ENCODE peak calls at places on chromosomes 6 and 20, in six cellular contexts. G is HCT116, O is HepG2, L is GM12878, M is H1, Q is SK-N-SH. Z is an unnamed sample.

GRCh38 chr6:154751020-154751800 is 18.0 kb downstream of the SCAF8 start:
- DNase-seq in G (no peak), O (no peak), L (no peak), M (no peak), Q (no peak), Z (no peak)

GRCh38 chr6:81818778-81819491 is 66.5 kb upstream of the TENT5A start:
- DNase-seq in G (no peak), O (no peak), L (peak; percentile 25), M (no peak), Q (no peak), Z (no peak)

GRCh38 chr6:132218063-132218696 is 183.1 kb downstream of the MOXD1 start:
- DNase-seq in G (peak; percentile 3), O (peak; percentile 25), L (no peak), M (no peak), Q (peak; percentile 13), Z (no peak)

GRCh38 chr6:139881728-139882211 is 507.3 kb upstream of the CITED2 start:
- DNase-seq in G (peak; percentile 53), O (peak; percentile 34), L (no peak), M (peak; percentile 58), Q (peak; percentile 51), Z (no peak)

GRCh38 chr6:113381957-113382356 is 475.2 kb upstream of the MARCKS start:
- DNase-seq in G (no peak), O (no peak), L (peak; percentile 55), M (no peak), Q (peak; percentile 38), Z (peak; percentile 43)

GRCh38 chr20:41169791-41170351 is 32.5 kb downstream of the PLCG1 start:
- DNase-seq in G (no peak), O (no peak), L (no peak), M (no peak), Q (no peak), Z (no peak)

GRCh38 chr6:127737009-127737486 is 160.1 kb downstream of the C6orf58 start:
- DNase-seq in G (peak; percentile 74), O (peak; percentile 63), L (peak; percentile 12), M (no peak), Q (peak; percentile 37), Z (peak; percentile 23)

GRCh38 chr6:131456565-131456964 is 116.5 kb upstream of the ARG1 start:
- DNase-seq in G (no peak), O (no peak), L (no peak), M (no peak), Q (no peak), Z (no peak)

GRCh38 chr6:10390495-10391298 is 24.2 kb downstream of the TFAP2A start:
- DNase-seq in G (no peak), O (no peak), L (no peak), M (peak; percentile 62), Q (no peak), Z (no peak)

GRCh38 chr6:169424821-169425240 is 171.2 kb upstream of the THBS2 start:
- DNase-seq in G (no peak), O (no peak), L (no peak), M (no peak), Q (peak; percentile 69), Z (no peak)

GRCh38 chr6:92770540-92770939 is 648.8 kb downstream of the EPHA7 start:
- DNase-seq in G (no peak), O (no peak), L (no peak), M (no peak), Q (no peak), Z (no peak)

GRCh38 chr20:47673671-47673955 is 111.7 kb downstream of the SULF2 start:
- DNase-seq in G (no peak), O (no peak), L (no peak), M (no peak), Q (no peak), Z (no peak)

GRCh38 chr20:64200740-64201139 is 36.5 kb downstream of the MYT1 start:
- DNase-seq in G (no peak), O (no peak), L (no peak), M (no peak), Q (no peak), Z (no peak)

GRCh38 chr6:208973-209372 is 83.3 kb upstream of the DUSP22 start:
- DNase-seq in G (no peak), O (no peak), L (no peak), M (no peak), Q (no peak), Z (no peak)

GRCh38 chr6:19736066-19736465 is 101.1 kb upstream of the ID4 start:
- DNase-seq in G (no peak), O (no peak), L (no peak), M (no peak), Q (no peak), Z (no peak)

GRCh38 chr20:11585752-11586352 is 331.8 kb upstream of the BTBD3 start:
- DNase-seq in G (peak; percentile 23), O (peak; percentile 16), L (no peak), M (no peak), Q (no peak), Z (peak; percentile 30)

GRCh38 chr6:132598473-132598872 is 8.9 kb upstream of the TAAR5 start:
- DNase-seq in G (peak; percentile 44), O (peak; percentile 57), L (no peak), M (no peak), Q (peak; percentile 3), Z (no peak)

GRCh38 chr6:55868910-55869479 is 6.4 kb downstream of the BMP5 start:
- DNase-seq in G (peak; percentile 2), O (no peak), L (peak; percentile 59), M (no peak), Q (no peak), Z (no peak)

GRCh38 chr20:36969478-36970186 is 18.1 kb upstream of the SAMHD1 start:
- DNase-seq in G (no peak), O (peak; percentile 53), L (no peak), M (no peak), Q (no peak), Z (no peak)

GRCh38 chr6:170066679-170067078 is 224.2 kb downstream of the DLL1 start:
- DNase-seq in G (no peak), O (no peak), L (no peak), M (no peak), Q (no peak), Z (no peak)

GRCh38 chr6:83741089-83741488 is 32.2 kb upstream of the SNAP91 start:
- DNase-seq in G (no peak), O (no peak), L (no peak), M (no peak), Q (no peak), Z (no peak)

GRCh38 chr6:136685540-136686108 is 106.7 kb downstream of the MAP3K5 start:
- DNase-seq in G (peak; percentile 26), O (no peak), L (no peak), M (no peak), Q (no peak), Z (no peak)

GRCh38 chr6:130373992-130374391 is 8.2 kb downstream of the TMEM200A start:
- DNase-seq in G (no peak), O (no peak), L (no peak), M (no peak), Q (no peak), Z (no peak)
- TF ChIP-seq JUND in G (no peak), O (no peak), L (no peak), M (no peak), Q (no peak), Z (no peak)

DNA sequence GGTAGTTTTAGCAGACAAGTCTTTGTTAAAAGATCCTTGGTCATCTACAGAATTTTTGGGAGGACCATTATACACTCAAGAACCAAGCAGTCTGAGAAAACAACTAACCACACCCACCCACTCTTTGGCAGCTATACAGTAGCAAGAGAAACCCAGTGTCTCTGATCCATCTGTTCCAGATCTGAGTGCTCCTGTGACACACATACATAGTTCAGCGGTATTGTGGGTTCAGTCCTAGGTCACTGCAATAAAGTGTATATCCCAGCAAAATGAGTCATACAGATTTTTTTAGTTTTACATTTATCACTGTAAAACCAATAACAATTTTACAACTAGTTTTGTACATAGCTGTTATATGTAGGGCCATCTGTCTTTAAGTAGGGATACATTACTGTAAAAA is 47.4 kb upstream of the PAK5 start:
- DNase-seq in G (no peak), O (no peak), L (no peak), M (no peak), Q (no peak), Z (no peak)
- TF ChIP-seq JUND in G (no peak), O (no peak), L (no peak), M (no peak), Q (no peak), Z (no peak)

GRCh38 chr20:325889-326644 is 715 bp downstream of the SOX12 start:
- DNase-seq in G (no peak), O (peak; percentile 63), L (no peak), M (peak; percentile 79), Q (peak; percentile 70), Z (peak; percentile 61)
- TF ChIP-seq JUND in G (no peak), O (no peak), L (no peak), M (no peak), Q (no peak), Z (no peak)

GRCh38 chr6:35190306-35190705 is 23.4 kb upstream of the SCUBE3 start:
- DNase-seq in G (no peak), O (no peak), L (no peak), M (no peak), Q (no peak), Z (no peak)

GRCh38 chr6:35186571-35186970 is 27.2 kb upstream of the SCUBE3 start:
- DNase-seq in G (no peak), O (no peak), L (no peak), M (no peak), Q (no peak), Z (no peak)

GRCh38 chr6:35191899-35192298 is 21.9 kb upstream of the SCUBE3 start:
- DNase-seq in G (no peak), O (no peak), L (no peak), M (no peak), Q (no peak), Z (no peak)

GRCh38 chr6:35185971-35186370 is 27.8 kb upstream of the SCUBE3 start:
- DNase-seq in G (no peak), O (no peak), L (no peak), M (no peak), Q (no peak), Z (no peak)

GRCh38 chr6:35188886-35189285 is 24.9 kb upstream of the SCUBE3 start:
- DNase-seq in G (no peak), O (no peak), L (no peak), M (no peak), Q (no peak), Z (no peak)
- TF ChIP-seq JUND in G (no peak), O (no peak), L (no peak), M (no peak), Q (no peak), Z (no peak)

DNA sequence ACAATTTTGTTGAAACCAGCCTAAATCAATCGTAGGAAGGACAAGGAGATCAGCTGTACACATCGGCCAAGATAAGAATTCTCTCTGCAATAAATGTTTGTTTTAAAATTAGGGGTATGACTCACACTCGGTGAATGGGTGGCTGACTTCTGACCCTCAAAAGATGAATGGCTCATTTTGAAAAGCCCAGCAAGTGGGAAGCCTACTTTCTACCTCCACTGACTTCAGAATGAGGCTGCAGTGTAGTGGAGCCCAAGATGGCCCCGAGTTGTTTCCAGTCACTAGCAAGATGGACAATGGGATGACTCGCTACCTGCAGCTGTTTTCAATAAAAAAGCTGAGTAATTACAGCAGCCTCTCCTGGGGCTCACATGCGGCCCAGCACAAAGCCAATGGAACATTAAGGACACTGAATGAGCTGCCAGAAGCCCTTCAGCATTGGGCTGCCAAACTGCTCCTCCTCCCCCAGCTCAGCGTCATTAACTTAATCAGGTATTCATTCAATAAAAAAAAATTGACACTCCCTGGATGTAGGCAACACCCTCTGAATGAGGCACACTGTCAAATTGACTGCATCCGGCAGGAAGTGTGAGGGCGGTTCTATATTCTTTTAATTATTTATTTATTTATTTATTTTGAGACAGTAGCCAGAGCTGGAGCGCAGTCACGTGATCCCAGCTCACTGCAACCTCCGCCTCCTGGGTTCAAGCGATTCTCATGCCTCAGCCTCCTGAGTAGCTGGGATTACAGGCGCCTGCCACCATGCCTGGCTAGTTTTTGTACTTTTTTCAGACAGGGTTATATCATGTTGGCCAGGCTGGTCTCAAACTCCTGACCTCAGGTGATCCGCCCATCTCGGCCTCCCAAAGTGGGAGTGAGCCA is 107.3 kb downstream of the GMPR start:
- DNase-seq in G (no peak), O (peak; percentile 71), L (no peak), M (no peak), Q (peak; percentile 78), Z (no peak)
- TF ChIP-seq JUND in G (peak; percentile 31), O (no peak), L (no peak), M (no peak), Q (peak; percentile 71), Z (no peak)

Z was measured in T47D.